ENCODE peak calls at places on chromosome 7, in five cellular contexts. H, C, S, P and B are unnamed samples. For H3K9me3, the result is how much of the 10 kb centered on the place peaks cover.

GRCh38 chr7:32255036-32255435 is 184.8 kb upstream of the PDE1C start:
- DNase-seq in P (no peak), S (no peak), H (no peak), C (no peak), B (no peak)

GRCh38 chr7:130758429-130759056 is 24.5 kb upstream of the KLF14 start:
- DNase-seq in S (no peak), C (peak), H (no peak), P (no peak), B (no peak)

GRCh38 chr7:14016950-14017349 is 27.5 kb upstream of the ETV1 start:
- DNase-seq in H (no peak), C (no peak), S (no peak), P (no peak), B (no peak)

GRCh38 chr7:50962281-50962883 is 179.7 kb upstream of the GRB10 start:
- DNase-seq in C (no peak), S (no peak), H (no peak), P (no peak), B (no peak)

GRCh38 chr7:8597565-8597964 is 164.2 kb downstream of the NXPH1 start:
- DNase-seq in P (no peak), S (no peak), C (no peak), H (no peak), B (no peak)

GRCh38 chr7:81525901-81526300 is 243.9 kb downstream of the HGF start:
- DNase-seq in H (no peak), C (no peak), P (no peak), S (no peak), B (no peak)

GRCh38 chr7:95501261-95501816 is 15.6 kb downstream of the ASB4 start:
- DNase-seq in H (no peak), C (no peak), S (no peak), P (no peak), B (no peak)

GRCh38 chr7:4519819-4520520 is 162.1 kb upstream of the FOXK1 start:
- DNase-seq in C (no peak), H (no peak), P (no peak), S (no peak), B (no peak)

GRCh38 chr7:28068811-28069216 is 111.8 kb downstream of the JAZF1 start:
- DNase-seq in P (no peak), H (no peak), S (no peak), C (no peak), B (no peak)

GRCh38 chr7:23680417-23681405 is 712 bp downstream of the FAM221A start:
- DNase-seq in H (peak), P (peak), S (peak), C (peak), B (peak)

GRCh38 chr7:71298378-71298777 is 166.4 kb downstream of the GALNT17 start:
- DNase-seq in H (no peak), P (no peak), S (no peak), C (no peak), B (no peak)
- H3K9me3 ChIP-seq in H (under half), P (under half), S (under half), C (under half), B (under half)

DNA sequence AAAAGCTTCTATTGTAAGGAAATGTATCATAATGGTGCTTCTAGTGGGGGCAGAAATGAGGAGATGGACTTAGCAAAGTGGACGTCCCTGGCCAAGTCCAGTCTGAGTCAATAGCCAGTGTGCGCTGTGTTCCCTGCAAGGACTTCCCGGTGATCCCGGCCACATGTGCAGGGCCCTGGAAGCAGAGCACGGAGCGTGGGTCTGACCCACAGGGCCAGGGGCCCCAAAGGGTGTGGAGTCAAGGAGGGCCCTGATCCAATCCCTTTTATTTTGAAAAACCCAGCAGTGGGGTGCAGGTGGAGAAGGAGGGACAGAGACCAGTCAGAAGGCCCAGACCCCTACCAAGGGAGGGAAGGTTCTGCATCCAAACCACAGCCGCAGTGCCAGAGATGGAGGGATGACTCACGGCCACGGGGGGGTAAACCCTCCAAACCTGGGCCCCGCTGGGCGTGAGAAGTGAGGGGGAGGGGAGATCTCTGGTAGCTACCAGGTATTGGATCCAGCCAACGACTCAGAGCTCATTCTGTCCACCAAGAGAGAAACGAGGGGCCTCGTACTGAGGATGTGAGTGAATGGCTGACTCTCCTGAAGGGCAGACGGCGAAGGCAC is 57.2 kb upstream of the VIPR2 start:
- DNase-seq in C (no peak), P (no peak), H (peak), S (no peak), B (no peak)
- H3K9me3 ChIP-seq in C (under half), P (under half), H (under half), S (under half), B (under half)

DNA sequence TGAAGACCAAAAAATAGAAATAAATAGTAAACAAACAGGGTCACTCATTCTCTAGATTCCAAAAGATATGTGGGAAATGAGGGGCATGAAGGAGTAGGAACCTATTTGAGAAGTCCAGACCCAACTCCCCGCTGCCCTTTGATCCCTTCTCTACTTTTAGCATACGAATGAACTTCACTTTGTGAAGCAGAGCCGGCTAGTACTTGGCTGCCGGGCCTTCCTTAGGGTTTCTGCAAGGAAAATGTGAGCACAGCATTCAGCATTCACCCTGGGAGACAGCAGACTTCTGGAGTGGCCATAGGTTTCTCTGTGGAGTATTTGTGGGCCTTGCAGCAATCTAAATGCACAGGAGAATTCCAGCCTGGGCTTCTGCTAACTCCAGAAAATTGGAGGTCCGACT is 76.3 kb upstream of the PRKAR2B start:
- DNase-seq in C (no peak), S (no peak), P (no peak), H (no peak), B (no peak)
- H3K9me3 ChIP-seq in C (under half), S (under half), P (under half), H (under half), B (under half)

DNA sequence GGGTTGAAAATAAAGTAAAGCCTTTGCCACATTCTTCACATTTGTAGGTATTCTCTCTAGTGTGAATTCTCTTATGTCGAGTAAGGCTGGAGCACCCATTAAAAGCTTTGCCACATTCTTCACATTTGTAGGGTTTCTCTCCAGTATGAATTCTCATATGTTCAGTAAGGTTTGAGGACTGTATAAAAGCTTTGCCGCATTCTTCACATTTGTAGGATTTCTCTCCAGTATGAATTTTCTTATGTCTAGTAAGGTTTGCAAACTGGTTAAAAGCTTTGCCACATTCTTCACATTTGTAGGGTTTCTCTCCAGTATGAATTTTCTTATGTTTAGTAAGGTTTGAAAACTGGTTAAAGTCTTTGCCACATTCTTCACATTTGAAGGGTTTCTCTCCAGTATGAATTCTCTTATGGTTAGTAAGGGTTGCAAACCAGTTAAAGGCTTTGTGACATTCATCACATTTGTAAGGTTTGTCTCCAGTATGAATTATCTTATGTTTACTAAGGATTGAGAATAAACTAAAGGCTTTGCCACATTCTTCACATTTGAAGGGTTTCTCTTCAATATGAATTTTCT is 41.4 kb downstream of the ZNF680 start:
- DNase-seq in C (no peak), S (no peak), H (no peak), P (no peak), B (no peak)
- H3K9me3 ChIP-seq in C (half or more), S (under half), H (half or more), P (half or more), B (under half)

DNA sequence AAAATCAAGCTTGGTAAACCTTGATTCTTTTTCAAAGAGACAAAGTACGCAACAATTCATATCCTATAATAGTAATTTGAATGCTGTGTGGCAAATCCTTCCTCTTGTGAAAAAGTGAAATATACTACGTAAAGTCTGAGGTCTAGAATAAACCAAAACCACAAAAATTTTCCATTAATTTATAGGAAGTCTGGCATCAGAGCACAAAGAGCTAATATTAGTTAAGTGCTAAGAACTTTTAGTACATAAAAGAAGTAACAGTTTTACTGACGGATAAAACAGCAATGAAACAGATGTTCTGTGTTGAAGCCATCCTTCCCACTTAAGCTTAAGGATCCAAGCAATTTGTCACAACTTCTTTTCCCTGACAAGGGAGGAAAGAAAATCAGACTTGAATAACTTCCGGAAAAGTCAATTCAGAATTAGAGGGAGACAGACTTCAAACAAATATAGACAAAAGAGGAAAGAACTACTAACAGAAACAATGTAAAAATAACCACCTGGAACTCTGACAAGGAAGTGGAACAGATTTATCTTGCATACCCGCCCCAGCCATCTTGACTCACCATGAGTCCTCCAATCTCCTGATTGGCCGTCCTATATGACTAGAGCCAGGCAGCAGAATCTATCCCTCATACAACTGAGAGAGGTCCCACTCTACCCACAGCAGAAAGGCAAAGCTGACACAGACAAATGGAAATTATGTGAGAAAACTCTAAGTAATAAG is 34.5 kb downstream of the RHEB start:
- DNase-seq in C (no peak), S (no peak), H (no peak), P (no peak), B (no peak)
- H3K9me3 ChIP-seq in C (under half), S (under half), H (under half), P (under half), B (under half)

GRCh38 chr7:70645876-70646336 is 486.0 kb upstream of the GALNT17 start:
- DNase-seq in H (no peak), C (no peak), P (no peak), S (no peak), B (no peak)

GRCh38 chr7:70649323-70649722 is 482.6 kb upstream of the GALNT17 start:
- DNase-seq in P (no peak), C (no peak), H (no peak), S (no peak), B (no peak)

GRCh38 chr7:70646551-70647248 is 485.2 kb upstream of the GALNT17 start:
- DNase-seq in C (no peak), S (no peak), H (peak), P (no peak), B (no peak)

DNA sequence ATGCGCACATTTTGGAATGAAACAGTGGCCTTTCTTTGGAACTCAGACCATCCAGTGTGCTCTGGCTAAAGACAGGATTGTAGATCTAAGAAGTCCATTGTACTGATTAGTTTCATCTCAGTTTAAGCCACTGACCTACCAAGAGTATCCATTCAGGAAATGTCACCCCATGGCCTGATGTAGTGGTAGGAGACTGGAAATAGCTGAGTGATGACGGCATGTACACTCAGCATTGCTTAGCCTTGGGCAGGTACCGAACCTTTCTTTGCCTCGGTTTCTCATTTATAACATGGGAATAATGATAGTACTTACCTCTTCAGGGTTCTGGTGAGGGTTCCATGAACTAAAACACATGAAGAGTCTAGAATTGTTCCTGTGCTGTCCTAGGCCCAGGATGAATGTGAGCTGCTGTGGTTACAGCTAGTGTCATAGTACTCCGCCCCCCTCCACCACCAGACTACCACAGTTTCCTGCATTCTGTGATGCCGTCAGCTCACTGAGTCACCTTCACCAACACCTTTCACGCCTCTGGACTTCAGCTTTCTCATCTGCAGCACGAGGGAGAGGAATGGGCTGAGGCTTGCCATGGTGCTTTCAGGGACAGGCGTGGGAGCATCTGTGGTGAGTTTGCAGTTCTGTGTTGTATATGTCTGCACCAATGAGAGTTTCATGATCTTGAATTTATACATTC is 484.0 kb upstream of the GALNT17 start:
- DNase-seq in S (peak), C (no peak), H (no peak), P (no peak), B (peak)
- H3K9me3 ChIP-seq in S (under half), C (under half), H (under half), P (under half), B (under half)

GRCh38 chr7:63876707-63877322 is 121.8 kb upstream of the ZNF722 start:
- DNase-seq in H (no peak), P (no peak), S (no peak), C (no peak), B (no peak)
- H3K9me3 ChIP-seq in H (half or more), P (half or more), S (under half), C (under half), B (under half)

DNA sequence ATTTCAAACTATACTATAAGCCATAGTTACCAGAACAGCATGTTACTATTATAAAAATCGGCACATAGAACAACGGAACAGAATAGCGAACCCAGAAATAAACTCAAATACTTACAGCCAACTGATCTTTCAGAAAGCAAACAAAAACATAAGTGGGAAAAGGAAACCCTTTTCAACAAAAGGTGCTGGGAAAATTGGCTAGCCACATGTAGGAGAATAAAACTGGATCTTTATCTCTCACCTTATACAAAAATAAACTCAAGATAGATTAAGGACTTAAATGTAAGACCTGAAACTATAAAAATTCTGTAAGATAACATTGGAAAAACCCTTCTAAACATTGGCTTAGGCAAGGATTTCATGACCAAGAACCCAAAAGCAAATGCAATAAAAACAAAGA is 29.1 kb downstream of the ZNF680 start:
- DNase-seq in C (no peak), S (no peak), P (no peak), H (no peak), B (no peak)
- H3K9me3 ChIP-seq in C (half or more), S (under half), P (half or more), H (half or more), B (under half)

DNA sequence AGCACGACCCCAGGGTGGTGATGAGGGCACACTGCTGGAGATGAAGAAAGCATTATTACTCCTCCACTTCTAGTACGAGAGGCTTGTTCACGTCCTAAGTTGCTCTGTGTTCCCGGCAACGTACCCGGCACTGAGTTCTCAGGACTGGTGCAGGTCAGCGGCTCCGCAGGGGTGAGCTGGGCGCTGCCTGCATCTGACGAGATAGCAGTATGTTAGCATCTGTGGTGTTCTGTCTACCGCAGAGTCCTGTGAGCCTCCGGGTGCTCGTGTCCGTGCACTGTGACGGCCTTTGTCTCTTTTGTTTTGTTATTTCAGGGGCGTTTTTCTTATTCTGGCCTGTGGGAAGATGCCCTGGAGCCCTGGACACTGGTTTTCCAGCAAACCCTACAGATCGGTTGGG is 507.8 kb downstream of the DNAJB6 start:
- DNase-seq in C (no peak), H (no peak), P (no peak), S (no peak), B (no peak)
- H3K9me3 ChIP-seq in C (under half), H (under half), P (under half), S (under half), B (under half)